ENCODE peak calls at places on chromosome 6, in five cellular contexts. D is GM12892, U is H1, Z is K562, B is SK-N-SH. V is an unnamed sample.

GRCh38 chr6:135496805-135497411 is 632 bp downstream of the AHI1 start:
- DNase-seq in D (no peak), U (no peak), Z (no peak), B (no peak), V (no peak)

GRCh38 chr6:2783188-2783957 is 18.2 kb downstream of the WRNIP1 start:
- DNase-seq in D (no peak), U (peak), Z (peak), B (no peak), V (no peak)

GRCh38 chr6:19929312-19929711 is 92.1 kb downstream of the ID4 start:
- DNase-seq in D (no peak), U (no peak), Z (no peak), B (no peak), V (no peak)

GRCh38 chr6:80132942-80133517 is 26.6 kb downstream of the BCKDHB start:
- DNase-seq in D (no peak), U (peak), Z (peak), B (peak), V (no peak)

GRCh38 chr6:138554146-138554545 is 54.9 kb upstream of the NHSL1 start:
- DNase-seq in D (no peak), U (no peak), Z (no peak), B (no peak), V (no peak)

GRCh38 chr6:39263299-39264037 is 34.2 kb upstream of the KCNK5 start:
- DNase-seq in D (no peak), U (no peak), Z (no peak), B (no peak), V (no peak)

GRCh38 chr6:163229050-163229449 is 185.5 kb upstream of the QKI start:
- DNase-seq in D (no peak), U (no peak), Z (no peak), B (no peak), V (no peak)

GRCh38 chr6:107237992-107238660 is 122.8 kb upstream of the BEND3 start:
- DNase-seq in D (no peak), U (no peak), Z (no peak), B (no peak), V (no peak)

GRCh38 chr6:97095466-97095865 is 170.9 kb downstream of the KLHL32 start:
- DNase-seq in D (no peak), U (no peak), Z (no peak), B (no peak), V (no peak)

GRCh38 chr6:150320450-150320849 is 48.4 kb upstream of the IYD start:
- DNase-seq in D (no peak), U (no peak), Z (no peak), B (no peak), V (no peak)

GRCh38 chr6:109081026-109081425 is 13.6 kb downstream of the SESN1 start:
- DNase-seq in D (no peak), U (no peak), Z (no peak), B (no peak), V (no peak)

GRCh38 chr6:43856005-43856765 is 86.2 kb downstream of the VEGFA start:
- DNase-seq in D (no peak), U (no peak), Z (peak), B (peak), V (no peak)

GRCh38 chr6:146526192-146526591 is 17.4 kb upstream of the RAB32 start:
- DNase-seq in D (no peak), U (no peak), Z (no peak), B (no peak), V (no peak)

GRCh38 chr6:138805431-138805830 is 9.5 kb downstream of the ECT2L start:
- DNase-seq in D (no peak), U (no peak), Z (no peak), B (no peak), V (no peak)

GRCh38 chr6:107740496-107741190 is 83.5 kb downstream of the SCML4 start:
- DNase-seq in D (no peak), U (no peak), Z (no peak), B (no peak), V (no peak)

GRCh38 chr6:44011350-44011925 is 115.8 kb downstream of the MRPL14 start:
- DNase-seq in D (no peak), U (no peak), Z (no peak), B (no peak), V (no peak)

GRCh38 chr6:149318581-149319286 is 1.2 kb downstream of the TAB2 start:
- DNase-seq in D (no peak), U (no peak), Z (no peak), B (peak), V (no peak)

GRCh38 chr6:23851551-23851950 is 274.5 kb upstream of the NRSN1 start:
- DNase-seq in D (no peak), U (no peak), Z (no peak), B (peak), V (no peak)

GRCh38 chr6:37381579-37381978 is 27.8 kb downstream of the RNF8 start:
- DNase-seq in D (peak), U (peak), Z (peak), B (peak), V (peak)

GRCh38 chr6:81909981-81910910 is 157.8 kb upstream of the TENT5A start:
- DNase-seq in D (no peak), U (no peak), Z (no peak), B (no peak), V (no peak)

GRCh38 chr6:166950443-166950821 is 5.9 kb downstream of the RNASET2 start:
- DNase-seq in D (no peak), U (no peak), Z (no peak), B (no peak), V (no peak)

GRCh38 chr6:72974276-72974675 is 251.0 kb downstream of the KHDC1L start:
- DNase-seq in D (no peak), U (no peak), Z (no peak), B (no peak), V (no peak)

GRCh38 chr6:100719883-100720682 is 161.0 kb downstream of the ASCC3 start:
- DNase-seq in D (no peak), U (no peak), Z (no peak), B (peak), V (no peak)

GRCh38 chr6:17932362-17932852 is 55.0 kb downstream of the KIF13A start:
- DNase-seq in D (no peak), U (no peak), Z (no peak), B (no peak), V (no peak)

GRCh38 chr6:141977782-141978181 is 154.9 kb upstream of the GJE1 start:
- DNase-seq in D (no peak), U (no peak), Z (no peak), B (no peak), V (no peak)

GRCh38 chr6:117463762-117464665 is 18.5 kb upstream of the DCBLD1 start:
- DNase-seq in D (no peak), U (no peak), Z (no peak), B (no peak), V (no peak)

GRCh38 chr6:3808759-3809514 is 40.2 kb upstream of the FAM50B start:
- DNase-seq in D (no peak), U (no peak), Z (no peak), B (no peak), V (no peak)
- TF ChIP-seq POLR2AphosphoS5 in D (no peak), U (no peak), Z (no peak), B (no peak), V (no peak)

DNA sequence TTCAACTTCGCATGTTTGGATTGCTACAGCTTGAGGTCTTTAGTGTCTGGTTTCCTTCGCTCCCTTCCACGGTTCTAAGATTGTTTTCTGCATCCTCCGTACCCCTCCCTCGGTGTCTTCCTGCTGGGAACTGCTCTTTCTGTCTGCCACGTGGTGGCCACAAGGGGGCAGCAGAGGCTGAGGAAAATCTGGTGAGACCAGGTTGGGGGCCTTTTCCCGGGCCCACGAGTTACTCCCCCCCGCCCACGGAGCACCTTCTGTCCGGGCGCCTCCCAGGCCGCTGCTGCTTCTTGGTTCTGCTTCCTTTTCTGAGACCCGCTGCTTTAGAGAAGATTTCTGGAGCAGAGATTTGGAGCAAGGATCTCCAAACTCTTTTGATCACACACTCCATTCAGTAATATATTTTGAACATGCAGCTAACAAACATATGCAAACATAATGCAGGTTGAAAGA is 21.1 kb upstream of the NOTCH4 start:
- DNase-seq in D (peak), U (peak), Z (peak), B (peak), V (peak)
- TF ChIP-seq TAF1 in D (no peak), U (no peak), Z (no peak), B (no peak), V (no peak)

GRCh38 chr6:114453737-114454276 is 111.0 kb upstream of the HS3ST5 start:
- DNase-seq in D (no peak), U (no peak), Z (no peak), B (no peak), V (no peak)
- TF ChIP-seq POLR2AphosphoS5 in D (no peak), U (no peak), Z (no peak), B (no peak), V (no peak)

GRCh38 chr6:40668203-40668602 is 81.0 kb upstream of the LRFN2 start:
- DNase-seq in D (no peak), U (no peak), Z (no peak), B (peak), V (no peak)
- TF ChIP-seq TAF1 in D (no peak), U (no peak), Z (no peak), B (no peak), V (no peak)

GRCh38 chr6:25990172-25990873 is 27.7 kb downstream of the TRIM38 start:
- DNase-seq in D (no peak), U (no peak), Z (no peak), B (no peak), V (no peak)

GRCh38 chr6:25993038-25993684 is 30.6 kb downstream of the TRIM38 start:
- DNase-seq in D (no peak), U (no peak), Z (no peak), B (peak), V (no peak)

GRCh38 chr6:25992413-25993037 is 29.9 kb downstream of the TRIM38 start:
- DNase-seq in D (peak), U (peak), Z (peak), B (peak), V (peak)

GRCh38 chr6:25995507-25995906 is 32.9 kb downstream of the TRIM38 start:
- DNase-seq in D (no peak), U (no peak), Z (no peak), B (no peak), V (no peak)

GRCh38 chr6:25991785-25992412 is 29.3 kb downstream of the TRIM38 start:
- DNase-seq in D (peak), U (peak), Z (peak), B (peak), V (peak)
- TF ChIP-seq POLR2AphosphoS5 in D (no peak), U (no peak), Z (peak), B (no peak), V (peak)

DNA sequence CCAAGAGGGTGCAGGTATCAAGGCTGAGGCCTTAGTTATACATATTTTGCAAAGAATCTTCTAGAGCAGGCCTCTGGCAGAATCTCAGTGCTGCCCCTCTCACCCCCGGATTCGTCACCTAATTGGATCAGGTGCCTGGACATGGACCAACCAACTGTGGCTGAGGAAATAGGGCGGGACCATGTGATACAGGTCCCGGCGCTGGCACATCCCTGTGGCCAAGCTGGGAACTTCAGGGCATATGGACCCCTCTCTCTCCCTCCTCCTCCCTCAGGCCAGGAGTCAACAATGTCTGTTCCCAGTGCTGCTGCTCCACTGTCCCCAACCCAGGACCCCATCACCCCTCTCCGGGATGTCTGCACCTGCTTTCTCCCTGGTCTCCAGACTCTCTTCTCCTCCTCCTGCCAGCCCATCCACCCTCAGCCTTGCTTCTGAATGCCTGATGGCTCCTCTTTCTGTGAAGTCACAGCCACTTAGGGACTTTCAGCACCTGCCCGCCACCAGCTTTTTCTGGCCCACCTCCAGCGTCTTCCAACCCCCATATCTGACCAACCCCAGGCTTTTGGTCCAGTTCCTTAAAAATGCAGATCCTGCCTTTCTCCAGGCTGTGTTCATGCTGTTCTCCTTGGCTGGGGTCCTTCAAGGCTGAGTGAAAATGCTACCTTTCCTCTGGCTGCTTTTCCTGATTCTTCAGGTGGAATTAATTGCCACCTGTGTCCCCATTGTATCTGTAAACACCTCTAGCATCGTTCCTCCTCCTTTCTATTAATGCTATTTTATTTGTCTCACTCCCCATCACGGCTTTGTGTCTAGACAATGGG is 19.0 kb upstream of the MLN start:
- DNase-seq in D (no peak), U (peak), Z (peak), B (peak), V (peak)
- TF ChIP-seq TAF1 in D (no peak), U (no peak), Z (no peak), B (no peak), V (no peak)

DNA sequence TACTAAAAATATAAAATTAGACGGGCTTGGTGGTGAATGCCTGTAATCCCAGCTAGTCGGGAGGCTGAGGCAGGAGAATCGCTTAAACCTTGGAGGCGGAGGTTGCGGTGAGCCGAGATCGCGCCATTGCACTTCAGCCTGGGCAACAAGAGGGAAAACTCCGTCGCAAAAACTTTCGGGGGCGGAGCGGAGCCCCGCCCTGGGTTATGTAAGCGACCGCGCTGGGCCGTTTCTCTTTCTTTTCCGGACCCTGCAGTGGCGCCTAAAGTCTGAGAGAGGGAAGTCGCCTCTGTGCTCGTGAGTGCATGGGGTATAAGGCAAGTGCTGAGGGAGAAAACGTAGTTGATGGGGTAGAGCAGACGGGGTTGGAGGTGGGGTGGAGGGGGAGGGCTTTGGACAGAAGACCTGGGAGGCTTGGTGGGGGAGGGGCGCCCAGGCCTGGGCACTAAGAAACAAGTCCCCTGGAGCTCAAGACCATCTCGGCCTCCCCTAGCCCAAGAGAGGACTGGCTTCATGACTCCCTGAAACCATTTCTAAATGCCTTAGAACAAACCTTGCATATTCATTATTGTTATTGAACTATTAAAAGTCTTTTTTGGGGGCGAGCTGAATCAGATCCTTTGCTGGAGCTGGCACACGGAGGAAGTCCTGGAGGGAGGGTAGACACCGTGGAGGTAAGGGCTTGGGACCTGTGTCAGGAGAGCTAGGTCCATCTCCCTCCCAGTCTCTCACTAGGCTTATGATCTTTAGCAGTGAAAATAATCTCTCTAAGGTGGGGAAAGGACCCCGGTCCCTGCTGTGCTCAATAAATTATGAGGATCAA is 2.7 kb upstream of the MICA start:
- DNase-seq in D (no peak), U (peak), Z (peak), B (no peak), V (no peak)
- TF ChIP-seq POLR2AphosphoS5 in D (peak), U (no peak), Z (peak), B (peak), V (peak)

GRCh38 chr6:71387179-71387578 is 98.6 kb downstream of the OGFRL1 start:
- DNase-seq in D (no peak), U (no peak), Z (no peak), B (no peak), V (no peak)
- TF ChIP-seq TAF1 in D (no peak), U (no peak), Z (no peak), B (no peak), V (no peak)

DNA sequence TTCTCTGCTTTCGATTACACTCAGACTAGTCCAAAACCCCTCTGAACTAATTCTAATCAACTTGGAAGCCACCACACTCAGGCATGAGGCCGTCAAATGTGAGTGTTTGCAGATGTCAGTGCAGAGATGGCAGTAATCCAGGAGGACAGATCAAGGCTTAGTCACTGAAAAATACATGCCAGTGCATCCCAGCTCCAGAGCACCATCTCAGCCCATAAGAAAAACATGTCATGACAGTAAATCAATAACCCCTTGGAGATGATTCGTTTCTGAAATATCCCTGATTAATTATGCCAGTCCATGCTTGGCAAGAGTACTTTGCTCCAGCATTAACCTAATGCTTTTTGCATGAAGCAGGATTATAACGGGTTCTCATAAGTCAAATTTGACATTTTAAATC is 179.5 kb downstream of the ADAT2 start:
- DNase-seq in D (no peak), U (no peak), Z (no peak), B (peak), V (no peak)
- TF ChIP-seq POLR2AphosphoS5 in D (no peak), U (no peak), Z (no peak), B (peak), V (no peak)